ENCODE peak calls at places on chromosomes 5 and 9, in six cellular contexts. U is GM23338, J is GM12878, V is H1, A is K562, I is HepG2. M is an unnamed sample.
A peak's percentile ranks its signal among the peaks of the same experiment; 100 is the strongest.

GRCh38 chr5:35436441-35437057 is 181.1 kb upstream of the SPEF2 start:
- DNase-seq in U (peak; percentile 52), J (no peak), V (no peak), A (peak; percentile 23), I (peak; percentile 47), M (no peak)

GRCh38 chr5:108093186-108093585 is 288.7 kb downstream of the FBXL17 start:
- DNase-seq in U (peak; percentile 68), J (no peak), V (no peak), A (no peak), I (no peak), M (no peak)

GRCh38 chr9:118271936-118272335 is 567.7 kb downstream of the TLR4 start:
- DNase-seq in U (no peak), J (no peak), V (no peak), A (no peak), I (no peak), M (no peak)

GRCh38 chr5:963673-964531 is 44.7 kb upstream of the NKD2 start:
- DNase-seq in U (no peak), J (no peak), V (no peak), A (peak; percentile 85), I (no peak), M (no peak)

GRCh38 chr5:137833463-137833862 is 34.2 kb upstream of the MYOT start:
- DNase-seq in U (peak; percentile 64), J (no peak), V (no peak), A (peak; percentile 28), I (peak; percentile 64), M (no peak)

GRCh38 chr5:61919920-61920319 is 386.1 kb upstream of the KIF2A start:
- DNase-seq in U (no peak), J (no peak), V (no peak), A (no peak), I (peak; percentile 56), M (no peak)

GRCh38 chr5:102421647-102422046 is 77.2 kb downstream of the SLCO6A1 start:
- DNase-seq in U (no peak), J (no peak), V (no peak), A (no peak), I (peak; percentile 20), M (no peak)

GRCh38 chr5:58107704-58108103 is 352.2 kb downstream of the PLK2 start:
- DNase-seq in U (no peak), J (no peak), V (no peak), A (no peak), I (no peak), M (no peak)

GRCh38 chr9:36204906-36205547 is 14.3 kb downstream of the CLTA start:
- DNase-seq in U (peak; percentile 57), J (no peak), V (no peak), A (peak; percentile 23), I (no peak), M (peak; percentile 38)

GRCh38 chr9:92342825-92343488 is 17.2 kb downstream of the CENPP start:
- DNase-seq in U (no peak), J (no peak), V (no peak), A (no peak), I (no peak), M (no peak)

GRCh38 chr9:68983797-68984419 is 30.0 kb downstream of the PRKACG start:
- DNase-seq in U (no peak), J (no peak), V (no peak), A (no peak), I (peak; percentile 28), M (no peak)

GRCh38 chr9:135802876-135803419 is 101.0 kb downstream of the KCNT1 start:
- DNase-seq in U (no peak), J (no peak), V (no peak), A (no peak), I (no peak), M (peak; percentile 17)

GRCh38 chr9:98607787-98608186 is 100.9 kb downstream of the GABBR2 start:
- DNase-seq in U (no peak), J (no peak), V (no peak), A (no peak), I (no peak), M (no peak)

GRCh38 chr9:93593144-93593655 is 16.8 kb downstream of the PHF2 start:
- DNase-seq in U (no peak), J (no peak), V (no peak), A (no peak), I (no peak), M (no peak)

GRCh38 chr9:133818444-133818843 is 80.3 kb upstream of the SARDH start:
- DNase-seq in U (no peak), J (no peak), V (no peak), A (no peak), I (peak; percentile 46), M (no peak)

GRCh38 chr5:143208365-143208641 is 195.2 kb downstream of the NR3C1 start:
- DNase-seq in U (no peak), J (no peak), V (no peak), A (no peak), I (no peak), M (no peak)

GRCh38 chr5:73338201-73339126 is 110.1 kb downstream of the FOXD1 start:
- DNase-seq in U (peak; percentile 12), J (no peak), V (no peak), A (no peak), I (peak; percentile 3), M (no peak)

GRCh38 chr5:89342106-89342876 is 459.3 kb upstream of the MEF2C start:
- DNase-seq in U (no peak), J (peak; percentile 82), V (no peak), A (no peak), I (no peak), M (no peak)

GRCh38 chr5:176597417-176598389 is 12.3 kb downstream of the GPRIN1 start:
- DNase-seq in U (peak; percentile 38), J (no peak), V (no peak), A (no peak), I (no peak), M (peak; percentile 56)

GRCh38 chr9:131728961-131729360 is 10.9 kb downstream of the RAPGEF1 start:
- DNase-seq in U (no peak), J (no peak), V (no peak), A (no peak), I (no peak), M (no peak)

GRCh38 chr5:16931334-16932110 is 4.6 kb downstream of the MYO10 start:
- DNase-seq in U (no peak), J (no peak), V (no peak), A (no peak), I (no peak), M (no peak)

GRCh38 chr5:139473105-139473504 is 2.3 kb downstream of the SMIM33 start:
- DNase-seq in U (peak; percentile 86), J (no peak), V (peak; percentile 38), A (no peak), I (no peak), M (peak; percentile 68)

GRCh38 chr9:125971050-125971449 is 223.9 kb downstream of the PBX3 start:
- DNase-seq in U (no peak), J (no peak), V (no peak), A (no peak), I (no peak), M (no peak)

GRCh38 chr5:118791986-118792734 is 196.2 kb downstream of the DTWD2 start:
- DNase-seq in U (peak; percentile 86), J (peak; percentile 36), V (peak; percentile 2), A (peak; percentile 62), I (peak; percentile 54), M (peak; percentile 22)

GRCh38 chr5:178068293-178068692 is 45.0 kb upstream of the N4BP3 start:
- DNase-seq in U (no peak), J (no peak), V (no peak), A (no peak), I (no peak), M (no peak)

GRCh38 chr5:132083065-132083678 is 9.6 kb downstream of the CSF2 start:
- DNase-seq in U (no peak), J (no peak), V (no peak), A (no peak), I (no peak), M (no peak)

GRCh38 chr5:73382412-73382795 is 66.2 kb downstream of the FOXD1 start:
- DNase-seq in U (peak; percentile 68), J (no peak), V (no peak), A (no peak), I (no peak), M (peak; percentile 46)

GRCh38 chr5:62328772-62329491 is 22.9 kb downstream of the KIF2A start:
- DNase-seq in U (no peak), J (no peak), V (no peak), A (no peak), I (no peak), M (no peak)

GRCh38 chr9:137217276-137218211 is 4.5 kb downstream of the RNF208 start:
- DNase-seq in U (peak; percentile 89), J (no peak), V (peak; percentile 56), A (peak; percentile 92), I (peak; percentile 66), M (peak; percentile 88)

GRCh38 chr5:93120048-93120447 is 461.0 kb downstream of the NR2F1-AS1 start:
- DNase-seq in U (peak; percentile 6), J (no peak), V (no peak), A (no peak), I (no peak), M (no peak)

GRCh38 chr9:85332487-85332886 is 409.3 kb downstream of the AGTPBP1 start:
- DNase-seq in U (peak; percentile 86), J (no peak), V (peak; percentile 29), A (peak; percentile 2), I (peak; percentile 19), M (peak; percentile 41)

GRCh38 chr9:114156311-114156657 is 947 bp downstream of the COL27A1 start:
- DNase-seq in U (peak; percentile 42), J (no peak), V (no peak), A (no peak), I (no peak), M (no peak)
- TF ChIP-seq CREB1 in U (no peak), J (no peak), V (no peak), A (no peak), I (no peak), M (no peak)

GRCh38 chr9:110131499-110131898 is 76.5 kb downstream of the C9orf152 start:
- DNase-seq in U (peak; percentile 75), J (no peak), V (no peak), A (no peak), I (no peak), M (no peak)
- TF ChIP-seq CREB1 in U (no peak), J (no peak), V (no peak), A (no peak), I (no peak), M (no peak)

GRCh38 chr5:55104966-55105701 is 2.7 kb downstream of the GZMA start:
- DNase-seq in U (no peak), J (no peak), V (no peak), A (no peak), I (no peak), M (no peak)
- TF ChIP-seq CREB1 in U (no peak), J (no peak), V (no peak), A (no peak), I (no peak), M (no peak)

DNA sequence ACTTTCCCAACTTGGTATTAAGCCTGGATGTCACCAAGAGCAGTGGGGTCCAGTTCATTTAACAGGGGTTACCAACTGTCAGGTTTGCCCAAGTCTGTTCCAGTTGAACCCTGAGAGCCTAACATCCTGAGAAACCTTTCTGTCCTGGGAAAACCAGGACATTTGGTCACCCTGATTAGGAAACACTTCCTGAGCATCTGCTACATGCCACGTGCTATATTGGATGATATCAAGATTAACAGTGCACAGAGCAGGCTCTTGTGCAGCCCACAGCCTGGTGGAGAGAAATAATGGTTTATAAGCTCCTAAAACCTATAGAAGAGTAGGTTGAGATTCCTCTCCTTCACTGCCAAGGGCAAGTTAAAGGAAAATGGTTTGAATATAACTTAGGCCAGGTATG is 102.9 kb upstream of the RAD23B start:
- DNase-seq in U (no peak), J (no peak), V (no peak), A (no peak), I (no peak), M (no peak)
- TF ChIP-seq CREB1 in U (no peak), J (no peak), V (no peak), A (no peak), I (no peak), M (no peak)

GRCh38 chr5:2755811-2756210 is 4.3 kb upstream of the IRX2 start:
- DNase-seq in U (no peak), J (no peak), V (no peak), A (no peak), I (no peak), M (no peak)
- TF ChIP-seq CREB1 in U (no peak), J (no peak), V (no peak), A (no peak), I (no peak), M (no peak)